ENCODE peak calls at places on chromosomes 3 and 15, in eight cellular contexts. A, P, R, U, C, B, I and H are unnamed samples. For H3K4me1, the result is how much of the 10 kb centered on the place peaks cover.

GRCh38 chr15:29749365-29750086 is 72.7 kb downstream of the TJP1 start:
- DNase-seq in A (no peak), P (no peak), R (no peak), U (no peak), C (no peak), B (no peak), I (no peak), H (no peak)

GRCh38 chr15:71800835-71801745 is 9.3 kb upstream of the NR2E3 start:
- DNase-seq in A (no peak), P (peak), R (no peak), U (peak), C (peak), B (peak), I (peak), H (peak)

GRCh38 chr15:28955686-28956421 is 70.1 kb downstream of the APBA2 start:
- DNase-seq in A (peak), P (no peak), R (no peak), U (no peak), C (no peak), B (no peak), I (peak), H (no peak)

GRCh38 chr15:74395319-74396145 is 28.1 kb upstream of the CYP11A1 start:
- DNase-seq in A (no peak), P (no peak), R (no peak), U (no peak), C (no peak), B (no peak), I (no peak), H (no peak)

GRCh38 chr3:154015307-154015706 is 105.9 kb upstream of the ARHGEF26 start:
- DNase-seq in A (no peak), P (no peak), R (no peak), U (no peak), C (no peak), B (no peak), I (no peak), H (no peak)

GRCh38 chr15:32887090-32887489 is 169.3 kb downstream of the GREM1 start:
- DNase-seq in A (no peak), P (no peak), R (no peak), U (no peak), C (no peak), B (no peak), I (no peak), H (no peak)

GRCh38 chr3:185926445-185926844 is 11.4 kb downstream of the TRA2B start:
- DNase-seq in A (no peak), P (no peak), R (no peak), U (no peak), C (no peak), B (no peak), I (no peak), H (no peak)

GRCh38 chr3:132417695-132418520 is 606 bp downstream of the DNAJC13 start:
- DNase-seq in A (peak), P (no peak), R (peak), U (peak), C (peak), B (no peak), I (peak), H (peak)

GRCh38 chr3:48898383-48899234 is at the start of gene SLC25A20:
- DNase-seq in A (peak), P (peak), R (peak), U (peak), C (peak), B (peak), I (peak), H (peak)

GRCh38 chr15:39629906-39630305 is 49.0 kb downstream of the THBS1 start:
- DNase-seq in A (no peak), P (no peak), R (no peak), U (no peak), C (no peak), B (no peak), I (no peak), H (no peak)

GRCh38 chr3:15303216-15303615 is 29.2 kb downstream of the SH3BP5 start:
- DNase-seq in A (no peak), P (no peak), R (no peak), U (no peak), C (no peak), B (no peak), I (no peak), H (no peak)

GRCh38 chr3:52574056-52574965 is 37.9 kb downstream of the UQCC5 start:
- DNase-seq in A (no peak), P (no peak), R (no peak), U (no peak), C (no peak), B (no peak), I (no peak), H (peak)

GRCh38 chr15:79815468-79815867 is 81.3 kb downstream of the MTHFS start:
- DNase-seq in A (no peak), P (no peak), R (no peak), U (no peak), C (no peak), B (no peak), I (no peak), H (no peak)

GRCh38 chr15:29849218-29849617 is 26.9 kb upstream of the TJP1 start:
- DNase-seq in A (no peak), P (no peak), R (no peak), U (no peak), C (no peak), B (no peak), I (no peak), H (no peak)

GRCh38 chr3:85785766-85786165 is 827.0 kb downstream of the CADM2 start:
- DNase-seq in A (no peak), P (no peak), R (no peak), U (no peak), C (no peak), B (no peak), I (no peak), H (no peak)

GRCh38 chr3:77038928-77039605 is 832 bp upstream of the ROBO2 start:
- DNase-seq in A (no peak), P (peak), R (peak), U (no peak), C (no peak), B (no peak), I (peak), H (peak)

GRCh38 chr3:191369081-191370010 is 39.0 kb upstream of the UTS2B start:
- DNase-seq in A (no peak), P (no peak), R (no peak), U (no peak), C (no peak), B (no peak), I (peak), H (peak)

GRCh38 chr15:70605606-70606410 is 157.6 kb downstream of the UACA start:
- DNase-seq in A (no peak), P (no peak), R (peak), U (peak), C (peak), B (no peak), I (peak), H (peak)

GRCh38 chr15:51982770-51983103 is 11.2 kb upstream of the LEO1 start:
- DNase-seq in A (no peak), P (no peak), R (no peak), U (no peak), C (no peak), B (no peak), I (no peak), H (no peak)

GRCh38 chr3:197297020-197297419 is 1.4 kb downstream of the DLG1 start:
- DNase-seq in A (no peak), P (no peak), R (no peak), U (no peak), C (no peak), B (no peak), I (peak), H (no peak)

GRCh38 chr3:98780343-98780742 is 17.2 kb downstream of the ST3GAL6 start:
- DNase-seq in A (no peak), P (no peak), R (no peak), U (no peak), C (no peak), B (no peak), I (no peak), H (no peak)

GRCh38 chr3:179716811-179717210 is 64.0 kb downstream of the USP13 start:
- DNase-seq in A (no peak), P (no peak), R (no peak), U (no peak), C (no peak), B (no peak), I (peak), H (no peak)

GRCh38 chr15:76663529-76663928 is 241.6 kb downstream of the SCAPER start:
- DNase-seq in A (no peak), P (no peak), R (no peak), U (no peak), C (no peak), B (no peak), I (no peak), H (no peak)

GRCh38 chr3:194205675-194206133 is 69.8 kb downstream of the HES1 start:
- DNase-seq in A (no peak), P (no peak), R (no peak), U (no peak), C (peak), B (no peak), I (no peak), H (peak)

GRCh38 chr15:50344006-50344464 is 11.0 kb downstream of the GABPB1 start:
- DNase-seq in A (no peak), P (no peak), R (no peak), U (no peak), C (no peak), B (no peak), I (no peak), H (no peak)

GRCh38 chr3:98705694-98706093 is 57.4 kb upstream of the ST3GAL6 start:
- DNase-seq in A (no peak), P (no peak), R (no peak), U (no peak), C (no peak), B (no peak), I (peak), H (no peak)

GRCh38 chr15:84082739-84083138 is 152.8 kb upstream of the GOLGA6L4 start:
- DNase-seq in A (no peak), P (no peak), R (no peak), U (no peak), C (no peak), B (no peak), I (no peak), H (peak)

GRCh38 chr3:112136959-112137693 is 4.1 kb upstream of the GCSAM start:
- DNase-seq in A (no peak), P (peak), R (no peak), U (no peak), C (no peak), B (no peak), I (peak), H (peak)

GRCh38 chr15:88701561-88702095 is 62.8 kb downstream of the ISG20 start:
- DNase-seq in A (no peak), P (no peak), R (no peak), U (no peak), C (no peak), B (no peak), I (no peak), H (peak)

GRCh38 chr3:140308535-140308934 is 369.3 kb upstream of the TRIM42 start:
- DNase-seq in A (no peak), P (no peak), R (no peak), U (no peak), C (no peak), B (no peak), I (no peak), H (no peak)

GRCh38 chr3:7144696-7145308 is 283.9 kb downstream of the GRM7 start:
- DNase-seq in A (no peak), P (peak), R (no peak), U (no peak), C (no peak), B (no peak), I (no peak), H (peak)

GRCh38 chr3:175433026-175433668 is 574.0 kb downstream of the NAALADL2 start:
- DNase-seq in A (no peak), P (no peak), R (no peak), U (no peak), C (no peak), B (no peak), I (peak), H (no peak)

GRCh38 chr3:140546649-140547048 is 131.2 kb upstream of the TRIM42 start:
- DNase-seq in A (no peak), P (no peak), R (no peak), U (no peak), C (no peak), B (no peak), I (no peak), H (no peak)

GRCh38 chr15:48647963-48648362 is 2.5 kb upstream of the FBN1 start:
- DNase-seq in A (no peak), P (no peak), R (peak), U (no peak), C (no peak), B (no peak), I (peak), H (peak)

GRCh38 chr3:138686771-138687221 is 78.2 kb downstream of the FAIM start:
- DNase-seq in A (no peak), P (no peak), R (no peak), U (no peak), C (no peak), B (no peak), I (peak), H (peak)

GRCh38 chr3:132256984-132257383 is 60.2 kb upstream of the ACP3 start:
- DNase-seq in A (no peak), P (peak), R (peak), U (peak), C (no peak), B (no peak), I (peak), H (peak)

GRCh38 chr3:117875887-117876286 is 1158.8 kb downstream of the IGSF11 start:
- DNase-seq in A (no peak), P (no peak), R (no peak), U (no peak), C (no peak), B (no peak), I (no peak), H (no peak)

GRCh38 chr3:117873236-117873635 is 1161.4 kb downstream of the IGSF11 start:
- DNase-seq in A (no peak), P (no peak), R (peak), U (no peak), C (no peak), B (no peak), I (no peak), H (peak)

GRCh38 chr3:117874028-117874765 is 1160.4 kb downstream of the IGSF11 start:
- DNase-seq in A (no peak), P (no peak), R (no peak), U (no peak), C (no peak), B (no peak), I (no peak), H (no peak)

GRCh38 chr3:117871934-117872333 is 1162.4 kb downstream of the TUSC7 start:
- DNase-seq in A (no peak), P (no peak), R (no peak), U (no peak), C (no peak), B (no peak), I (peak), H (no peak)

DNA sequence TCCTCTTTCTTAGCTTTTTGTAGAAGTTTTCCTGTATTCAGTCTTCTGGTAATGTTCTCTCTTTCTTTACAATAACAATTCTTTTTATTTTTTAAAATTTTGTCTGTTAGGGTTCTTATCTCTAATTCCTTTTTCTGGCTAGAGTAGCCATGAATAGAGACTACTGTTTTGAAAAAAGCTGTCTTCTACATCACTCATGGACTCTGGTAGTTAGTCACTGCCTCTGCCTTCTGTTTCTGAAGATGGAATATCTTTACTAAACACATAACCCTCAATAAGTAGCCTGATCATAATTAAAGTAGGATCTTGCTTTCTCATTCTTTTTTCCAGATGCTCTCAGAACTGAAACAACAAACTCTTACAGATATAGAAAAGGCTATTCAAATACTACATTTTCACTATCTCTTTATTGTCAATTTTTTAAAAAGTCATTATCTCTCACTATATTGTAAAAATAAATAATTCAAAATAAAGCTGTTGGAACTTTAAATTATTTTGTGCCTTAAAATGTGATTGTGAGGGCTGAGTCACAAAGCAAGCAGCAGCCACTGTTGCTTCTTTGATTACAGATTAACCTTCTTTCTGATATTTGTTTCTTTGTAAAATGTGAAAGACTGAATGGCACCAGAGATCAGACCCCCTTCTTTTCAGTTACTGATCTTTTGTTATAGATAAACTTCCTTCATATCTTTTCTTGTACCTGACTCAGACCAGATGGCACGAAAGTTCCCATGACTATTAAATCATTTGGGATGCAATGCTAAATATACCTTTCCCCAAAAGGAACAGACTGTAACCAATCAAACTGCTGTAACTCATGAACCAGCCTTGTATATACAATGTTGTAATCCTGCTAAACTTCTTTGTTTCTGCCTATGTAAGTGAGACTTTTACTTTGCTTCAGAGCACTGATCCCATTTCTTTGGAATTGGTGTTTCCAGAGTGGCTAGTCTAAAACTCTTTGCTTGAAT is 1159.5 kb downstream of the IGSF11 start:
- DNase-seq in A (no peak), P (no peak), R (no peak), U (no peak), C (no peak), B (no peak), I (no peak), H (no peak)
- H3K4me3 ChIP-seq in A (no peak), P (no peak), R (no peak), U (no peak), C (no peak), B (no peak), I (no peak), H (no peak)

DNA sequence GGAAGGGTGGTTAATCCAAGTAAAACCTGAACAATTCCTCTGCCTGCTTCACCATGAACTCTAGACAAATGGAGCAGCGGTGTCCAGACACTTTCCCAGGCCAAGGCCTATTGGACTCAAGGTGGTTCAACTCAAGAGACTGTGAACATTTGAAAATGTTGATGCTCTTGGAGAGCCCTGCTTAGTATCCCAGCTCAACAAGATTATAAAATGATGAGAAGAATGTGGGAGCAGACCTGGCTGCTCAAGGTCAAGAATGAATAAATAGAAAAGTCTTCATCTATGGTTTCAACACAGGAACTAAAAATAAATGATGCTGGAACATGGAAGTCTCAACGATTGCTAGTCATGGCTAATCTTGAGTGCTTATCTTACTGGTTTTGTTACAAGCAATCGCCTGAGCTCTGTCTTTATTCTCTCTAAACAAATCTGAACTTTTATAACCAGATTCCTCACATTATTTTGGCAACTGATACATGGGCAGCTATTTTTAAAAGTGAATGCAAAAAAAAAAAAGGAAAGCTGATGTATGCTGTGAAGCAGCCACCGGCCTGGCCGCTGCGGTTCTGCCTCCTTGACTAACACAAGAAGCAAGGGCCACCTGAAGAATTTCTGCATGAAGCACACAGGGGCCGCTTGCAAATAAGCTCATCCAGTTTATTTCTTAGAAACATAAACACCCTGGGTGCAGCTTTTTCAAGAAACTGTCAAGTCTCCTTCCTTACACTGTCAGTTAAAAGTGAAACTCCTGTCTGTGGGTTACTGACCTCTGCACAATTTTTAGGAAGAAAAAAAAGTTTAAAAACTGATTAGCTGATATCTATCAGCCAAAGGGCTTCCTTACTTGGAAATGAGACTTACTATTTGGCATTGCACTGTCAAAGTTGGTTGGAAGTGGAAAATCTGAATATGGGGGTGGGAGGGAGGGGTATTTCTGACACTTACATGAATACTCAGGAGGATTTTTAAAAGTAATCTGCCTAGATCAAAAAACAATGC is 120.1 kb upstream of the ARHGEF3 start:
- DNase-seq in A (no peak), P (no peak), R (peak), U (no peak), C (no peak), B (no peak), I (peak), H (peak)
- H3K4me1 ChIP-seq in A (under half), P (under half), R (under half), U (half or more), C (under half), B (under half), I (under half), H (under half)

GRCh38 chr3:142794510-142794909 is 70.7 kb downstream of the TRPC1 start:
- DNase-seq in A (no peak), P (no peak), R (no peak), U (no peak), C (no peak), B (no peak), I (no peak), H (no peak)

GRCh38 chr3:142796823-142797222 is 73.0 kb downstream of the TRPC1 start:
- DNase-seq in A (no peak), P (no peak), R (no peak), U (no peak), C (no peak), B (no peak), I (no peak), H (no peak)

DNA sequence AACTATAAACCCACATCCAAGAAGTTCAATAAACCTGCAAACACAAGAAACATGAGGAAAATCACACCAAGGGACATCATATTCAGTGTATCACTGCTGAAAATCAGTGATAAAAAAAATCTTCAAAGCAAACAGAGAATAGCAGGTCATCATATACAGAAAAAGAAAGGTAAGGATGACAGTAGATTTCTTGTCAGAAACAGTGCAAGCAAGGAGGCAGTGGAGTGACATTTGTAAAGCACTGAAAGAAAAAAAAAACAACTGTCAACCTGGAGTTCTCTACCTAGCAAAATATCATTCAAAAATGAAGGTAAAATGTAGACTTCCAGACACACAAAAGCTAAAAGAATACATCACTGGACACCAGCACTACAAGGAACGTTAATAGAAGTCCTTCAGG is 71.5 kb downstream of the TRPC1 start:
- DNase-seq in A (no peak), P (no peak), R (no peak), U (no peak), C (no peak), B (no peak), I (no peak), H (no peak)
- H3K4me3 ChIP-seq in A (no peak), P (no peak), R (no peak), U (no peak), C (no peak), B (no peak), I (no peak), H (no peak)

DNA sequence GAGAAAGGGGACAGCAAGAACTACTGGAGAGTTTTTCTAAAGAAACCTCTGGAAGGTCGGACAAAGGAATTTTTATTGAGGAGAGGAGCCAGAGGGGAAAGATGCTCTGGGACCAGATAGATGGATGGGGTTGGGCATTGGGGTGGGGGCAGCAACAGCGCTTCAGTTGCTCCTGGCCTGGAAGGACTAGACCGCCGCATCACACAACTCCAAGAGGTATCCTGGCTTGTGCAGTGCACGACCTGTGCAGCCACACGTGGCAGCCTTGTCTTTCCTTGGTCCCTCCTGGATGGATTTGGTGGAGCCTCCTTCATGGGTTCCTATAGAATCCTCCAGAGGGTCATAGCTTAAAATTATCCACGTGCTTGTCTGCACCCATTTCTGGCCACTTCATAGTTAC is 23.0 kb downstream of the MAGEF1 start:
- DNase-seq in A (no peak), P (no peak), R (no peak), U (no peak), C (no peak), B (no peak), I (no peak), H (no peak)
- H3K4me1 ChIP-seq in A (under half), P (under half), R (under half), U (half or more), C (under half), B (under half), I (under half), H (under half)

GRCh38 chr3:169613053-169613803 is 50.3 kb downstream of the MECOM start:
- DNase-seq in A (no peak), P (no peak), R (no peak), U (no peak), C (no peak), B (no peak), I (no peak), H (no peak)
- H3K4me3 ChIP-seq in A (no peak), P (no peak), R (no peak), U (no peak), C (no peak), B (no peak), I (no peak), H (no peak)